ENCODE peak calls at places on chromosomes 11 and 22, in five cellular contexts. G is nephron progenitor cell; D is activated CD8-positive, alpha-beta T cell treated with anti-CD3 and anti-CD28 coated beads for 36 hours; A is psoas muscle; Z is Caco-2. V is an unnamed sample.

GRCh38 chr22:49930596-49931412 is 12.4 kb downstream of the CRELD2 start:
- DNase-seq in G (no peak), D (peak; percentile 76), A (peak; percentile 60), Z (peak; percentile 76), V (peak; percentile 63)

GRCh38 chr11:7575841-7576451 is 62.1 kb downstream of the PPFIBP2 start:
- DNase-seq in G (no peak), D (peak; percentile 25), A (no peak), Z (peak; percentile 52), V (no peak)

GRCh38 chr22:26552466-26552865 is 37.5 kb downstream of the TPST2 start:
- DNase-seq in G (no peak), D (no peak), A (no peak), Z (no peak), V (no peak)

GRCh38 chr11:86811637-86812321 is 11.4 kb downstream of the PRSS23 start:
- DNase-seq in G (no peak), D (no peak), A (no peak), Z (peak; percentile 92), V (no peak)

GRCh38 chr22:32336185-32336603 is 21.5 kb upstream of the RFPL3 start:
- DNase-seq in G (no peak), D (no peak), A (no peak), Z (no peak), V (no peak)

GRCh38 chr11:125348704-125349635 is 147.1 kb downstream of the FEZ1 start:
- DNase-seq in G (peak; percentile 89), D (peak; percentile 54), A (peak; percentile 54), Z (peak; percentile 84), V (peak; percentile 74)

GRCh38 chr22:38981005-38981658 is 1.0 kb upstream of the APOBEC3B start:
- DNase-seq in G (peak; percentile 33), D (peak; percentile 34), A (no peak), Z (peak; percentile 80), V (no peak)

GRCh38 chr11:68040957-68041591 is 2.2 kb downstream of the TCIRG1 start:
- DNase-seq in G (no peak), D (no peak), A (peak; percentile 18), Z (no peak), V (no peak)

GRCh38 chr22:47621253-47621652 is 858.8 kb downstream of the TBC1D22A start:
- DNase-seq in G (peak; percentile 29), D (no peak), A (no peak), Z (no peak), V (no peak)

GRCh38 chr22:38618682-38619081 is 37.5 kb downstream of the FAM227A start:
- DNase-seq in G (no peak), D (no peak), A (no peak), Z (no peak), V (no peak)

GRCh38 chr11:10459029-10459970 is 4.2 kb downstream of the AMPD3 start:
- DNase-seq in G (no peak), D (peak; percentile 82), A (no peak), Z (no peak), V (peak; percentile 70)

GRCh38 chr11:70073881-70074371 is 4.2 kb upstream of the ANO1 start:
- DNase-seq in G (no peak), D (peak; percentile 48), A (no peak), Z (no peak), V (peak; percentile 68)

GRCh38 chr11:34516247-34517040 is 2.9 kb upstream of the ELF5 start:
- DNase-seq in G (no peak), D (no peak), A (no peak), Z (no peak), V (no peak)

GRCh38 chr11:19935507-19935906 is 222.9 kb downstream of the NAV2 start:
- DNase-seq in G (no peak), D (no peak), A (no peak), Z (no peak), V (no peak)

GRCh38 chr11:9265211-9266131 is at the start of gene DENND5A:
- DNase-seq in G (peak; percentile 92), D (peak; percentile 65), A (peak; percentile 86), Z (peak; percentile 84), V (peak; percentile 94)
- TF ChIP-seq CTCF in G (no peak), D (no peak), A (no peak), Z (no peak), V (peak; percentile 40)

GRCh38 chr11:85195934-85196333 is 431.2 kb downstream of the DLG2 start:
- DNase-seq in G (no peak), D (no peak), A (no peak), Z (no peak), V (no peak)
- TF ChIP-seq CTCF in G (no peak), D (no peak), A (no peak), Z (no peak), V (no peak)

GRCh38 chr22:17113600-17113999 is 7.6 kb downstream of the TMEM121B start:
- DNase-seq in G (no peak), D (no peak), A (no peak), Z (no peak), V (no peak)
- TF ChIP-seq CTCF in G (no peak), D (no peak), A (no peak), Z (no peak), V (no peak)

GRCh38 chr11:117098269-117099231 is at the start of gene SIK3:
- DNase-seq in G (peak; percentile 94), D (peak; percentile 92), A (peak; percentile 95), Z (peak; percentile 99), V (peak; percentile 99)
- TF ChIP-seq CTCF in G (no peak), D (peak; percentile 16), A (peak; percentile 39), Z (peak; percentile 92), V (peak; percentile 68)

GRCh38 chr11:61507962-61508824 is at the start of gene LRRC10B:
- DNase-seq in G (peak; percentile 86), D (peak; percentile 60), A (peak; percentile 33), Z (peak; percentile 74), V (peak; percentile 45)

GRCh38 chr11:61505640-61506155 is 2.9 kb upstream of the LRRC10B start:
- DNase-seq in G (no peak), D (no peak), A (no peak), Z (no peak), V (no peak)

GRCh38 chr11:61505106-61505505 is 3.4 kb upstream of the LRRC10B start:
- DNase-seq in G (no peak), D (no peak), A (no peak), Z (no peak), V (no peak)

GRCh38 chr11:61509058-61510029 is 795 bp downstream of the LRRC10B start:
- DNase-seq in G (peak; percentile 82), D (peak; percentile 80), A (peak; percentile 74), Z (peak; percentile 87), V (peak; percentile 79)

GRCh38 chr11:61507012-61507768 is 1.4 kb upstream of the LRRC10B start:
- DNase-seq in G (no peak), D (no peak), A (no peak), Z (no peak), V (no peak)
- TF ChIP-seq CTCF in G (no peak), D (no peak), A (no peak), Z (no peak), V (no peak)

GRCh38 chr22:24117942-24118341 is 63.3 kb upstream of the SUSD2 start:
- DNase-seq in G (no peak), D (peak; percentile 10), A (no peak), Z (peak; percentile 27), V (no peak)
- TF ChIP-seq CTCF in G (no peak), D (no peak), A (no peak), Z (no peak), V (no peak)

DNA sequence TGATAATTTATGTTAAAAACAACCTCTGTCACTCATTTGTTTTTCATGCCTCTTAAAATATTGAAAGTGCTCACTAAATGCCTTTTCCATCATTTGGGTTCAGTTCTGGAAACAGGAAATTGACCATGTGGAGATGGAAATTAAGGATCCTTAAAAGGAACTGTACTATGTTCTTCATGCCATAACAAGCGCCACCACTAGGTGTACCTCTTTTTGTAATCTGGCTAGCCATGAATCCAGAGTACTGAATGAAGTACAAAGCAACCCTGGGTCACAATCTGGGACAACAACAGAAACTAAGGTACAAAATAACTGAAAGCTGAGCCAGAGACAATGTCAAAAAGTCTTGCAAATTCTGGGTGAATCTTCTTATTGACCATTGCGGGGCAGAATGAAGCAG is 559.1 kb downstream of the FAM181B start:
- DNase-seq in G (no peak), D (no peak), A (no peak), Z (peak; percentile 40), V (no peak)
- TF ChIP-seq CTCF in G (peak; percentile 53), D (peak; percentile 26), A (no peak), Z (peak; percentile 61), V (no peak)

GRCh38 chr11:123303924-123304323 is 108.9 kb upstream of the CLMP start:
- DNase-seq in G (no peak), D (no peak), A (no peak), Z (no peak), V (no peak)
- TF ChIP-seq CTCF in G (no peak), D (no peak), A (no peak), Z (no peak), V (peak; percentile 12)

V was measured in GM10248.